ENCODE peak calls at places on chromosomes 5 and 9, in four cellular contexts. Q is GM23338, F is stomach, I is HL-60. R is an unnamed sample.

GRCh38 chr5:42507451-42508092 is 84.3 kb downstream of the GHR start:
- DNase-seq in Q (peak; percentile 19), F (no peak), I (no peak), R (no peak)

GRCh38 chr9:89178162-89179120 is at the start of gene SHC3:
- DNase-seq in Q (peak; percentile 67), F (no peak), I (no peak), R (no peak)

GRCh38 chr5:36696059-36696673 is 89.8 kb downstream of the SLC1A3 start:
- DNase-seq in Q (peak; percentile 92), F (peak; percentile 58), I (peak; percentile 62), R (no peak)

GRCh38 chr5:9174446-9174845 is 371.4 kb downstream of the SEMA5A start:
- DNase-seq in Q (no peak), F (no peak), I (no peak), R (no peak)

GRCh38 chr5:154220625-154221024 is 30.1 kb downstream of the GALNT10 start:
- DNase-seq in Q (no peak), F (no peak), I (no peak), R (no peak)

GRCh38 chr5:176994460-176995121 is 12.0 kb downstream of the UIMC1 start:
- DNase-seq in Q (peak; percentile 13), F (peak; percentile 45), I (peak; percentile 98), R (no peak)

GRCh38 chr5:91103353-91104061 is 279.6 kb downstream of the ARRDC3 start:
- DNase-seq in Q (no peak), F (no peak), I (no peak), R (no peak)

GRCh38 chr5:172420215-172420934 is 34.0 kb downstream of the SH3PXD2B start:
- DNase-seq in Q (peak; percentile 74), F (peak; percentile 64), I (peak; percentile 31), R (no peak)

GRCh38 chr9:126459965-126460843 is 133.6 kb downstream of the MVB12B start:
- DNase-seq in Q (no peak), F (peak; percentile 10), I (no peak), R (no peak)

GRCh38 chr9:80146466-80146865 is 574.7 kb downstream of the TLE4 start:
- DNase-seq in Q (peak; percentile 67), F (no peak), I (no peak), R (no peak)

GRCh38 chr5:147912015-147912414 is 5.7 kb upstream of the C5orf46 start:
- DNase-seq in Q (no peak), F (no peak), I (peak; percentile 23), R (no peak)

GRCh38 chr5:174581483-174581882 is 142.9 kb upstream of the MSX2 start:
- DNase-seq in Q (peak; percentile 90), F (peak; percentile 33), I (peak; percentile 5), R (no peak)

GRCh38 chr9:94900222-94901018 is 173.9 kb downstream of the AOPEP start:
- DNase-seq in Q (no peak), F (no peak), I (no peak), R (peak; percentile 87)
- TF ChIP-seq POLR2AphosphoS5 in Q (no peak), F (peak; percentile 75), I (no peak), R (no peak)

GRCh38 chr9:114380988-114381387 is 6.8 kb downstream of the AKNA start:
- DNase-seq in Q (no peak), F (no peak), I (no peak), R (no peak)

GRCh38 chr9:114385412-114386181 is 2.2 kb downstream of the AKNA start:
- DNase-seq in Q (no peak), F (peak; percentile 77), I (peak; percentile 97), R (no peak)

GRCh38 chr9:114383866-114384231 is 3.9 kb downstream of the AKNA start:
- DNase-seq in Q (no peak), F (no peak), I (no peak), R (no peak)

GRCh38 chr9:114384836-114385411 is 2.9 kb downstream of the AKNA start:
- DNase-seq in Q (no peak), F (no peak), I (no peak), R (no peak)

GRCh38 chr9:114382951-114383865 is 4.6 kb downstream of the AKNA start:
- DNase-seq in Q (peak; percentile 83), F (no peak), I (peak; percentile 79), R (no peak)
- H3K4me3 ChIP-seq in Q (peak overlapping the region; percentile 30), F (no peak overlapping the region), I (peak overlapping the region; percentile 16), R (peak overlapping the region; percentile 37)

GRCh38 chr5:67004730-67005350 is 191.8 kb downstream of the CD180 start:
- DNase-seq in Q (peak; percentile 48), F (no peak), I (no peak), R (no peak)

GRCh38 chr5:67003373-67003905 is 193.2 kb downstream of the CD180 start:
- DNase-seq in Q (no peak), F (no peak), I (no peak), R (no peak)

GRCh38 chr5:67002832-67003231 is 193.8 kb downstream of the CD180 start:
- DNase-seq in Q (no peak), F (no peak), I (no peak), R (no peak)

GRCh38 chr5:67006152-67006848 is 190.3 kb downstream of the CD180 start:
- DNase-seq in Q (no peak), F (no peak), I (no peak), R (no peak)

DNA sequence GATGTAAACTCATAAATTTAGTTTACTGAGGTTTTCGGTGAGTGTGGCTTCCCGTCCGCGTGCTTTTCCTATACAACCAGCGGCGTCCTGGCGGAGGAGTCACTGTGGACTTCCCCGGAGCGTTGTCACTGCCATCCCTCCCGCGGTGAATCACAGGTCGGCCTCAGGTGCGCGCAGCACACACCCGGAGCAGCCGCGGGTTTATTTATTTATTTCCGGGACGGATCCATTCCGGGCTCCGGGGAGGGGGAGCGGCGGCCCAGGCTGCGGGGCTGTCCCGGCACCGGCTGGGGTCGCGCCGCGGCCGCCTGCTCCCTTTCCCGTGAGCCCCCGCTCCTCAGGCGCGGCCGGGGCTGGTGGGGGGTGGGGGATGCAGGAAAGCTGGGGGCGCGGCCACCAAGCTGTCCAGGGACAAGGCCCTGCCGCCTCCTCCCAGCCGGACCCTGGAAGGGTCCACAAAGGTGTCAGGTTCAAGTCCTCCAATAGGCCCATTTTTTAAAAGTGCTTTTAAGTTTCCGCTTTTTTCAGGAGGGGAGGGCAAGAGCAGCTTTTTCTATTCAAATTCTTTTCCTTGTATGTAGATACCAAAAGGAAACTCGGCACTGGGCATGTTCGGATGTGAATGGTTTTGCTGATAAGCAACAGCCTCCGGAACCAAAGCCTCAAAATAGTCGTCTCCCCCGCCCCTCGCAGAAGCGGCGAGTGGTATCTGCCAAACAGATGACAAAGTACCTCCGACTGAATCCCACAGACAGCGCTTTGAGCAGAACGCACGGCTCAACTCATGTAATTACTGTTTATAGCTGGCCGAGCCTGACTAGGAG is 192.5 kb downstream of the CD180 start:
- DNase-seq in Q (peak; percentile 90), F (peak; percentile 88), I (no peak), R (no peak)
- TF ChIP-seq POLR2AphosphoS5 in Q (no peak), F (peak; percentile 89), I (no peak), R (peak; percentile 66)

DNA sequence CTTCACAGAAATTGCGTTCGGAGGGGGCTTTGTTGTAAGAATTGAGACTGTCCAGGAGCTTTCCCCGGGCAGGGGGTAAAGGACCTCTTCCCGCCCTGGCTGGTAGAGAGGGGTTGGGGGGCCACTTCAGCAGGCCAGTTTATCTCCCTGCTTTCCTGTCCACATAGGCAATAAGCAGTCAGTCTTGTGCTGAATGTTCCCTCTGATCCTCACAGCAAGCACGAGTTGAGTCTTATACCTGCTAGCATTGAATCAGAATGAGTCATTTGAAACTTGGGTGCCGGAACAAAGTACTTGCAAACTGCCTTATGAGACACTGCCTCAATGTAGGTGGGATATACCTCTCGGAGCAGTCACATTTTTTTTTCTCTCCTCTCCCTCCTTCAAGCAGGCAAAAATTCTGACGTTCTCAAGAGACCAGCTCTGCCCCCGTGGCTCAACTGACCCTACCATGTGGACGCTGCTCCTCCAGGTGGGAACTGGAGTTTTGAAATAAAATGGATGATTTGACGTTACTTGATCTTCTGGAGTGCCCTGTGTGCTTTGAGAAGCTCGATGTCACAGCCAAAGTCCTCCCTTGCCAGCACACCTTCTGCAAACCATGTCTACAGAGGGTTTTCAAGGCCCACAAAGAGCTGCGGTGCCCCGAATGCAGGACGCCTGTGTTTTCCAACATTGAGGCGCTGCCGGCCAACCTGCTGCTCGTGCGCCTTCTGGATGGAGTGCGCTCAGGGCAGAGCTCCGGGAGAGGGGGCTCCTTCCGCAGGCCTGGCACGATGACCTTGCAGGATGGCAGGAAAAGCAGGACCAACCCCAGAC is 1.3 kb downstream of the SH3RF2 start:
- DNase-seq in Q (peak; percentile 40), F (peak; percentile 38), I (no peak), R (peak; percentile 81)
- H3K4me3 ChIP-seq in Q (peak overlapping the region; percentile 51), F (peak overlapping the region; percentile 57), I (no peak overlapping the region), R (peak overlapping the region; percentile 56)

DNA sequence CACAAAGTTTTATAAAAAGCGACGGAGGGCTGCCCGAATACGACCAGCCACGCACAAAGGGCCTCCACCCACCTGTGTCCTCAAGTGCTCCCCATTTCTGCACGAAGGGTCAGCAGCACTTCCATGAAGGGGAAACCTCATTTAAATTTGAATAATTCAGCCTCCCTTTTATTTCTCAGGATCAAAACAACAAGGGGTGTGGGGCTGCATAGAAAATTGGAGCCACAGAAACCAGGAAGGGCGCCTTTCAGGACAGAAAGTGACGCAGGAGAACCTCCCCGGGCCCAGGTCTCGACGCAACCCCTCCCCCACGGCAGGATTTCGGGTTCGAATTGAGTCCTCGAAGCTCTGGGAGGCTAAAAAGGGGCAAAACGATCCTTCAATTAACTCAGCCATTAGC is 2.1 kb downstream of the NRARP start:
- DNase-seq in Q (peak; percentile 80), F (no peak), I (no peak), R (no peak)
- TF ChIP-seq POLR2AphosphoS5 in Q (no peak), F (peak; percentile 23), I (no peak), R (peak; percentile 15)